ENCODE peak calls at places on chromosomes 2 and 18, in ten cellular contexts. P, L, S, R, W, M, A, J, C and O are unnamed samples.

GRCh38 chr2:216491757-216492635 is 6.6 kb upstream of the RPL37A start:
- DNase-seq in P (no peak), L (no peak), S (no peak), R (peak; percentile 69), W (no peak), M (no peak), A (no peak), J (no peak), C (no peak), O (no peak)

GRCh38 chr2:96792772-96793749 is 23.0 kb upstream of the CNNM3 start:
- DNase-seq in P (no peak), L (no peak), S (no peak), R (no peak), W (no peak), M (no peak), A (no peak), J (no peak), C (no peak), O (no peak)

GRCh38 chr2:11993749-11994148 is 247.3 kb downstream of the LPIN1 start:
- DNase-seq in P (no peak), L (no peak), S (no peak), R (no peak), W (no peak), M (no peak), A (no peak), J (peak; percentile 12), C (no peak), O (no peak)

GRCh38 chr2:212249451-212249850 is 289.2 kb downstream of the ERBB4 start:
- DNase-seq in P (no peak), L (peak; percentile 4), S (no peak), R (no peak), W (no peak), M (peak; percentile 46), A (no peak), J (peak; percentile 5), C (no peak), O (no peak)

GRCh38 chr2:65566617-65567016 is 134.2 kb upstream of the SPRED2 start:
- DNase-seq in P (no peak), L (no peak), S (no peak), R (no peak), W (peak; percentile 71), M (no peak), A (no peak), J (no peak), C (no peak), O (peak; percentile 87)

GRCh38 chr2:129923265-129924141 is 56.0 kb upstream of the RAB6C start:
- DNase-seq in P (peak; percentile 73), L (peak; percentile 55), S (no peak), R (no peak), W (peak; percentile 84), M (peak; percentile 36), A (peak; percentile 88), J (peak; percentile 68), C (no peak), O (peak; percentile 95)

GRCh38 chr18:26863921-26864497 is 1.5 kb downstream of the AQP4 start:
- DNase-seq in P (no peak), L (no peak), S (no peak), R (no peak), W (no peak), M (no peak), A (no peak), J (no peak), C (no peak), O (peak; percentile 55)

GRCh38 chr2:227939271-227940027 is 68.0 kb downstream of the DAW1 start:
- DNase-seq in P (peak; percentile 46), L (peak; percentile 17), S (no peak), R (no peak), W (peak; percentile 83), M (peak; percentile 22), A (peak; percentile 50), J (peak; percentile 67), C (no peak), O (peak; percentile 75)

GRCh38 chr2:24892928-24893327 is 27.1 kb downstream of the ADCY3 start:
- DNase-seq in P (no peak), L (no peak), S (no peak), R (no peak), W (no peak), M (no peak), A (no peak), J (peak; percentile 15), C (no peak), O (no peak)

GRCh38 chr18:55018602-55019001 is 59.3 kb upstream of the CCDC68 start:
- DNase-seq in P (no peak), L (peak; percentile 15), S (no peak), R (no peak), W (no peak), M (peak; percentile 38), A (no peak), J (peak; percentile 82), C (no peak), O (no peak)

GRCh38 chr2:122451040-122451439 is 695.6 kb downstream of the TSN start:
- DNase-seq in P (peak; percentile 23), L (peak; percentile 16), S (no peak), R (no peak), W (peak; percentile 30), M (peak; percentile 10), A (no peak), J (peak; percentile 66), C (no peak), O (peak; percentile 57)

GRCh38 chr2:220811115-220811514 is 761.0 kb downstream of the EPHA4 start:
- DNase-seq in P (no peak), L (no peak), S (no peak), R (no peak), W (no peak), M (no peak), A (no peak), J (peak; percentile 66), C (no peak), O (no peak)

DNA sequence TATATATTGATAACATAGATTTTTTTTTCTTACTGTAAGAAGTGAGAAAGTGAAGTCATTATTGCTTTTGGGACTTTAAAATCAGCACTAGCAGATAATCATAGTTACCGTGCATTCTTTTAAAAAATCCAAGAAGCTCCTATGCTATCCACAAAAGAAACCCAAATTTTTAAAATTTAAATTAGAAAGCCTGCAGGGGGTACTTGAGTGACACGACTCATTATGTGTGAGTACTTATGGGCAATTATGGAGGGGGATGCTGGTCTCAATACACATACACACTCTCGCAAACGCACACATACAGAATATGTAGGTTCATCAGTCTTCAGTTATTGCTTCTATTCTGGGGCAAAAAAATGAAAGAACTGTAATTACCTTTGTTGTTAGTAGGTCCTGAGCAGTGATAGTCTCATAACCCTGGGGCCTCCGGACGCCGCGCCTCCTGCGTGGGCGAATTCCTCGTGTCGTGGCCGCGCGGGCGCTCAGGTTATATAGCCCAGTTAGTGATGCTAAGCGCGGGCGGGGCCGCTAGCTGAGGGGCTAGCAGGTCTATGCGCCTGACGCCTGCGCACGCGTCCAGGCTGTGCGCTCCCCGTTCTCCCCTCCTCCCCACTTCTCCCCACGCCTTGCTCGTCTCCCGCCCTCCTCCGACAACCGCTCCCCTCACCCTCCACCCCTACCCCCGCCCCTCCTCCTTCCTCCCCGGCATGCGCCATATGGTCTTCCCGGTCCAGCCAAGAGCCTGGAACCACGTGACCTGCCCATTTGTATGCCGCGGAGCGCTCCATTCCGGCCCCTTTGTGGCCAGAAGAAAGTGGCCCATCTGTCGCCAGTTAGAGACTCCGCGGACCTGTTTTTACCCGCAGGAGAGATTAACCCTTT is at the start of gene NEUROD1:
- DNase-seq in P (peak; percentile 99), L (no peak), S (no peak), R (no peak), W (peak; percentile 86), M (no peak), A (peak; percentile 78), J (no peak), C (no peak), O (peak; percentile 87)
- H3K27me3 ChIP-seq in P (no peaks in the 10 kb centered on the region), L (peaks cover 76% of the 10 kb centered on the region), S (peaks cover 85% of the 10 kb centered on the region), R (peaks cover 5% of the 10 kb centered on the region), W (peaks cover 100% of the 10 kb centered on the region), M (peaks cover 67% of the 10 kb centered on the region), A (peaks cover 84% of the 10 kb centered on the region), J (peaks cover 35% of the 10 kb centered on the region), C (peaks cover 72% of the 10 kb centered on the region), O (peaks cover 100% of the 10 kb centered on the region)

GRCh38 chr18:63240541-63241316 is 78.8 kb downstream of the BCL2 start:
- DNase-seq in P (no peak), L (no peak), S (no peak), R (no peak), W (no peak), M (no peak), A (no peak), J (no peak), C (no peak), O (no peak)
- H3K36me3 ChIP-seq in P (no peaks in the 10 kb centered on the region), L (no peaks in the 10 kb centered on the region), S (no peaks in the 10 kb centered on the region), R (peaks cover 5% of the 10 kb centered on the region), W (no peaks in the 10 kb centered on the region), M (no peaks in the 10 kb centered on the region), A (no peaks in the 10 kb centered on the region), J (no peaks in the 10 kb centered on the region), C (no peaks in the 10 kb centered on the region), O (no peaks in the 10 kb centered on the region)

DNA sequence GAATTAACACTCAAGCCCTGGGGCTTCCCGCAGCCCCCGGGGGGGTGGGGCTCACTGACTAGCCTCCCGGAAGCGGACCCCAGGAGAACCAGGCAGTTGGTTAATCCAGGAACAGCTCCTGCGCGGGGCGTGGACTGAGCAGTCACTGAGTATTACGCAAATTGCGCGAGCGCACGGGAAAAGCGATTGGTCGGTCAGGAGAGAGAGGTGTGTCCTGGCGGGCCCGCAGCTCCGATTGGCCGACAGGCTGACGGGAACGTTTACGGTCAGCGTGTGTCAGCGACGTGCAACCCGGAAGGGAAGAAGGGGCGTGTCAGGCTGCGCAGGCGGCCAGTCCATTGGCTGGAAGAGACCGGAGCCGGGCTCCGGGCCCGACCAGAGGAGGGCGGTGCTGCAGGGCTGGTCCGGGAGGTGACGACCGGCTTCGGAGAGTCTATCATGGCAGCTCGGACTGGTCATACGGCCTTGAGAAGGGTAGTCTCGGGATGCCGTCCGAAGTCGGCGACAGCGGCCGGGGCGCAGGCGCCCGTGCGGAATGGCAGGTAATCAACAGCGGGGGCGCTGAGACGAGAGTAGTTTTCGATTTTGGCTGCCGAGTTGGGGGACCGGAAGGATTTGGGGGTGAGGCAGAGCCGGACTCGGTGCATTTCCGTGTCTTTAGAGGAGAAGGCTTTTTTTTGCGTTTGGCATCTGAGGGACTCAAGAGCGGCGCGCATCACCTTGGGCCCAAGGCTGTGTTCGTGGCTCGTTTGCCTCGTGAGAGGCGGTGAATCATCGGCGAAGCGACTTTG is at the start of gene COQ10B:
- DNase-seq in P (peak; percentile 99), L (peak; percentile 99), S (peak; percentile 100), R (peak; percentile 99), W (peak; percentile 99), M (peak; percentile 100), A (peak; percentile 96), J (peak; percentile 99), C (peak; percentile 99), O (peak; percentile 99)
- TF ChIP-seq CTCF in P (peak; percentile 37), L (peak; percentile 54), S (peak; percentile 22), R (peak; percentile 33), W (peak; percentile 37), M (no peak), A (peak; percentile 23), J (no peak), C (no peak), O (peak; percentile 38)

DNA sequence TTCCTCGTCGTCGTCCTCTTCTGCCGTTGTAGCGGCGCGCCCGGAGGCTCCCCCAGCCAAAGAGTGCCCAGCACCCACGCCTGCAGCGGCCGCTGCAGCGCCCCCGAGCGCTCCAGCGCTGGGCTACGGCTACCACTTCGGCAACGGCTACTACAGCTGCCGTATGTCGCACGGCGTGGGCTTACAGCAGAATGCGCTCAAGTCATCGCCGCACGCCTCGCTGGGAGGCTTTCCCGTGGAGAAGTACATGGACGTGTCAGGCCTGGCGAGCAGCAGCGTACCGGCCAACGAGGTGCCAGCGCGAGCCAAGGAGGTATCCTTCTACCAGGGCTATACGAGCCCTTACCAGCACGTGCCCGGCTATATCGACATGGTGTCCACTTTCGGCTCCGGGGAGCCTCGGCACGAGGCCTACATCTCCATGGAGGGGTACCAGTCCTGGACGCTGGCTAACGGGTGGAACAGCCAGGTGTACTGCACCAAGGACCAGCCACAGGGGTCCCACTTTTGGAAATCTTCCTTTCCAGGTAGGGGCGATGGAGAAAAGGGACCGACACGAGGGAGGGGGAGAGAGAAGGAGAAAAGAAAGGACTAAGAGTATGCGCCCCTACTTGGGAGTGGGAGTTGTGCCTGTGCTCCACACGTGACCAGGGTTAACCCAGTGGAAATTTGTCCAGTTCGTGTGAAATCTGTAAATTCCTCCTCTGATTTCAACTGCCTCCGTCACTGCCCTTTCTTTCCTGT is 796 bp downstream of the HOXD13 start:
- DNase-seq in P (peak; percentile 34), L (no peak), S (peak; percentile 64), R (no peak), W (peak; percentile 71), M (no peak), A (peak; percentile 72), J (peak; percentile 25), C (no peak), O (peak; percentile 80)
- H3K27me3 ChIP-seq in P (peaks cover 97% of the 10 kb centered on the region), L (peaks cover 97% of the 10 kb centered on the region), S (peaks cover 100% of the 10 kb centered on the region), R (peaks cover 1% of the 10 kb centered on the region), W (peaks cover 100% of the 10 kb centered on the region), M (peaks cover 87% of the 10 kb centered on the region), A (peaks cover 98% of the 10 kb centered on the region), J (peaks cover 40% of the 10 kb centered on the region), C (peaks cover 99% of the 10 kb centered on the region), O (peaks cover 99% of the 10 kb centered on the region)